ENCODE peak calls at places on chromosomes 16 and 17, in seven cellular contexts. Q is GM18507; C is HCEC 1CT; H is aorta; D is ascending aorta; E is HS-27A; X is activated CD4-positive, alpha-beta T cell treated with anti-CD3 and anti-CD28 coated beads, Interleukin-2, amount 10 ng/mL, durations not matched to agents 7 days and 5 days. I is an unnamed sample.

GRCh38 chr17:39722104-39722503 is 8.2 kb downstream of the MIEN1 start:
- DNase-seq in Q (no peak), C (no peak), H (no peak), D (no peak), E (no peak), X (no peak), I (no peak)

GRCh38 chr16:53041196-53041977 is 11.3 kb downstream of the CHD9NB start:
- DNase-seq in Q (no peak), C (no peak), H (peak), D (no peak), E (no peak), X (no peak), I (no peak)

GRCh38 chr17:45170280-45170975 is 8.8 kb downstream of the HEXIM2 start:
- DNase-seq in Q (no peak), C (no peak), H (no peak), D (no peak), E (no peak), X (no peak), I (no peak)

GRCh38 chr17:3683054-3683511 is 12.9 kb downstream of the P2RX5 start:
- DNase-seq in Q (peak), C (peak), H (no peak), D (no peak), E (no peak), X (peak), I (peak)

GRCh38 chr16:51382940-51383339 is 231.9 kb upstream of the SALL1 start:
- DNase-seq in Q (no peak), C (no peak), H (no peak), D (no peak), E (no peak), X (no peak), I (no peak)

GRCh38 chr16:55091213-55091870 is 160.7 kb downstream of the IRX5 start:
- DNase-seq in Q (no peak), C (no peak), H (no peak), D (no peak), E (no peak), X (no peak), I (no peak)

GRCh38 chr16:48720266-48720665 is 110.3 kb upstream of the N4BP1 start:
- DNase-seq in Q (no peak), C (no peak), H (no peak), D (no peak), E (no peak), X (peak), I (no peak)

GRCh38 chr17:17849147-17849820 is 12.5 kb upstream of the SREBF1 start:
- DNase-seq in Q (peak), C (no peak), H (peak), D (peak), E (no peak), X (peak), I (no peak)

GRCh38 chr16:68902376-68903345 is 59.3 kb downstream of the TANGO6 start:
- DNase-seq in Q (no peak), C (peak), H (no peak), D (no peak), E (no peak), X (peak), I (peak)

GRCh38 chr16:9159839-9160550 is 68.6 kb downstream of the HAPSTR1 start:
- DNase-seq in Q (no peak), C (peak), H (no peak), D (no peak), E (peak), X (peak), I (peak)